ENCODE peak calls at places on chromosomes 7 and 10, in four cellular contexts. S is ovary, E is spleen, F is right lobe of liver. L is an unnamed sample.

GRCh38 chr7:139681812-139682135 is 96.0 kb downstream of the HIPK2 start:
- DNase-seq in E (no peak), S (no peak), F (no peak), L (no peak)

GRCh38 chr7:47539398-47540052 is 42.4 kb downstream of the TNS3 start:
- DNase-seq in F (no peak), S (no peak), E (peak; percentile 49), L (no peak)

GRCh38 chr7:124456286-124456685 is 309.3 kb downstream of the GPR37 start:
- DNase-seq in F (no peak), E (no peak), S (no peak), L (no peak)

GRCh38 chr7:44408596-44408995 is 81.9 kb downstream of the NUDCD3 start:
- DNase-seq in S (no peak), F (no peak), E (no peak), L (no peak)

GRCh38 chr7:75943864-75944263 is 28.9 kb downstream of the POR start:
- DNase-seq in E (no peak), S (no peak), F (no peak), L (no peak)

GRCh38 chr10:128147064-128147463 is 20.8 kb upstream of the MKI67 start:
- DNase-seq in E (no peak), F (no peak), S (no peak), L (no peak)

GRCh38 chr7:65800890-65801341 is 72.0 kb upstream of the VKORC1L1 start:
- DNase-seq in F (no peak), S (no peak), E (no peak), L (no peak)

GRCh38 chr10:95415631-95416031 is 124.8 kb upstream of the PDLIM1 start:
- DNase-seq in S (no peak), E (no peak), F (no peak), L (peak; percentile 67)

GRCh38 chr10:24513155-24513554 is 210.5 kb downstream of the ARHGAP21 start:
- DNase-seq in S (peak; percentile 24), F (no peak), E (no peak), L (no peak)

GRCh38 chr10:92291921-92292860 is 1.2 kb downstream of the MARCHF5 start:
- DNase-seq in E (peak; percentile 83), S (peak; percentile 62), F (peak; percentile 63), L (peak; percentile 54)

GRCh38 chr7:94375167-94375566 is 19.5 kb upstream of the COL1A2 start:
- DNase-seq in F (no peak), S (peak; percentile 81), E (no peak), L (no peak)

GRCh38 chr7:6558837-6559236 is 7.6 kb upstream of the GRID2IP start:
- DNase-seq in E (no peak), F (no peak), S (no peak), L (no peak)

GRCh38 chr10:22379059-22379458 is 33.8 kb downstream of the SPAG6 start:
- DNase-seq in E (no peak), F (no peak), S (no peak), L (no peak)

GRCh38 chr10:129901389-129902045 is 62.6 kb downstream of the EBF3 start:
- DNase-seq in E (no peak), S (no peak), F (no peak), L (peak; percentile 4)

GRCh38 chr10:107413971-107414370 is 249.5 kb upstream of the SORCS1 start:
- DNase-seq in F (no peak), S (no peak), E (no peak), L (no peak)

GRCh38 chr7:73436031-73436929 is 2.7 kb downstream of the FZD9 start:
- DNase-seq in E (no peak), F (no peak), S (no peak), L (no peak)

GRCh38 chr7:727104-727805 is at the start of gene PRKAR1B:
- DNase-seq in F (peak; percentile 60), S (no peak), E (peak; percentile 84), L (no peak)
- TF ChIP-seq POLR2A in F (no peak), S (no peak), E (no peak), L (no peak)

DNA sequence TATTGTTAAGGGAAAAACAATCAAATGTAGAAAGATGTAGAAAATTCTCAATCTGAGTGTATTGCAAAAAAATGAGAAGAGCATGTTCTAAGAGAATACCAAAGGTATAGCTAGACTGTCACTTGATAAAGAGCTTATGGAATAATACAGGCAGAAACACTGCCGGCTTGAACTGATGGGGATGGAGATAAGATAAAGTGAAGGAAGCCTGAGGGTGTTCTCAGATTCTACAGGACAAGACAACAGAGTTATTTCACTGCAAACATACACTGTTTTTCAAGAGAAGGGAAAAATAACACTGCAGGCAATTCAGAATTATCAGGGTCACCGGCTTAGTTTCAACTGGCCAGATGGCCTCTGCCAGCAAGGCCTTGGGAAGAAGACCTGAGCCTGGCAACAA is 80.0 kb downstream of the ZNF716 start:
- DNase-seq in E (no peak), F (no peak), S (no peak), L (no peak)
- H3K9me3 ChIP-seq in E (peaks cover 38% of the 10 kb centered on the region), F (no peaks in the 10 kb centered on the region), S (no peaks in the 10 kb centered on the region), L (peaks cover 11% of the 10 kb centered on the region)

DNA sequence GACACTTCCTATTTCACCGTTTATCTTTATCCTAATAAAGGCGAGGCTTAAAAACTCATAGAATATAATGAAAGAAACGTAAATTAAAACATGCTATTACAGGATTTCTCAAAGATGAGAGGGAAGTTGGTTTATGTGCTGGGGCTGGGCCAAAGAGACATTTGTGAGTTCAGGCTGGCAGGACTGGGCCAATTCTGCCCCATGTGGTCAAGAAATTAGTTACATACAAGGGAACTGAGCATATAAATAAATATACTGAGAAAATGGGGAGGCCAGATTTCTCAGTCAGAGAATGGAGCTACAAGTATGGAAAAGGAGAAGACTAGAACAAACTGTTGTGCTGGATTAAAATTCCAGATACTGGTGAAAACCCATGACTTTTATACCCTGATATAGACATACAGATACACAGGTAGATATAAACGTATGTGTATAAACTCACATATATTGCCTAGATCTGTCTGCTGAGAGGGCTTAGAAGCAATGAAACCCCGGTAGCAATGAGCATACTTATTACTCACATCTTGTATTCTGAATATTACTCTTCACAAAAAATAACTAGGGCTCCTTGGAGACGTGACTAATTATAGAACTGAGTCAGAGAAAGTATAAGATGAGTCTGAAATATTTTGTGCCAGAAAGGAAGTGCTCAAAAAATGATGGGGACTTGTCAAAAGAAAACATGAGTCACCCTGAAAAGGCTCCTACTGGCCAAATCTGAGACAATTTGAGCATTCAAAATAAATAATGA is 155.7 kb upstream of the FGFR2 start:
- DNase-seq in S (no peak), F (no peak), E (no peak), L (no peak)
- TF ChIP-seq CTCF in S (no peak), F (peak; percentile 23), E (no peak), L (peak; percentile 25)

DNA sequence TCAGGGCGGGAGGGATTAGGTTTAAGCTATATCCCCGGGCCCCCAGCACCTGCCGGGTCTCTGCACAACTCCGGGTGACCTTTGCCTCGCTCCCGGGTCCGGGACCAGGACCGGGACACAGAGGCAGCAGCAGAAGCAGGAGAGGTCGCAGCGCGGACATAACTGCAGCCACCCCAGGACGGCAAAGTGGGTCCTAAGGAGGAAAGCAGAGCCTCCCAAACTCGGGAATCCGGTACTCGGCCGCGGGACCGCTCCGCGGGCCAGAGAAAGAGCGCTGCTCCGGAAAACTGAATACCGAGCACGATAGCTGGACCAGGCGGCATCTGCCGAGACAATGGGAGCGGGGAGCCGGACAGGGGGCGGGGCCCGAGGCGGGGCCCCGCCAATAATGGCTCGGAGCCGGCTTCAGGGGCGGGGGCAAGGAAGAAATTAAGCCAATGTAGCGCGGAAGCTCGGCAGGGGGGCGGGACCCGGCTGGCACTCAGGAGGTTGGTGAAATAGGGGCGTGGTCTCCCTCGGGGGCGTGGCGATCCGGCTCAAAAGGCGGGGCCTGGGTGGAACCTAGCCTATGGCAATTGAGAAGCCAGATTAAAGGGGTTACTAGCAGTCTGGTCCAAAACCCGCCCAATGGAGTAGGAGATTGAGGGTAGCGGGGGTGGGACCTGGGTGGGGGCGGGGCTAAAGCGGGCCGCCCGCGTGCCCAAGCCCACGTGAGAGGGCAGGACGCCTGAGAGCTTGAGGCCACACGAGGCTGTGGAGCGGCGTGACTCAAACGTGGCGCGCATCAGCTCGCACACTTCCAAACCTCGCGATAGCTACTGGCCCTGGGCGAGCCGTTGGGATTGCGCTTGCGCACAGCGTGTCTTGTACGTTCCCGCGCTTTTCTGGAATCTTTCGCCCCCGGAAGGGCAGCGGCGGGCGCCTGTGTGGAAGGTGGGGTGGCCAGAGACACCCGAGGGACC is at the start of the genes GPC2 and STAG3:
- DNase-seq in S (peak; percentile 95), E (peak; percentile 97), F (peak; percentile 93), L (peak; percentile 98)
- TF ChIP-seq POLR2A in S (no peak), E (no peak), F (no peak), L (no peak)

DNA sequence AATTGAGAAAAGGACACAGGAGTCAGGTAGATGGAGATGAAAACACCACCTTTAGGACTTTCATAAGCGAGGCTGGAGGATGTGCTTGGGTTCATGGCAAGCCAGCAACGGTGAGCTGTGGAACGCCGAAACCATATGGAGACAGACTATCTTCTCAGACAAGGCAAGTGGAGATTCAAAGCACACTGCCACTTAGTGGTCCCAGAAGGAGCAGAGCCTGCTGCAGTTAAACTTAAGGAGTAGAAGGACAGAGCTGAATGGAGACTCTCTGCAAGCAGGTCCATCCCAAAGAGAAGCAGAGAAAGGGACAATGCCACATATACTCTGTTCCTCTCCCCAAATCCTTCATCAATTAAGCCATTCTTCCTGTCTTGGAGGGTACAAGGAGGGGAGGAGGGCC is 236.3 kb upstream of the HABP2 start:
- DNase-seq in E (no peak), F (no peak), S (no peak), L (no peak)
- H3K9me3 ChIP-seq in E (no peaks in the 10 kb centered on the region), F (no peaks in the 10 kb centered on the region), S (peaks cover 4% of the 10 kb centered on the region), L (no peaks in the 10 kb centered on the region)

DNA sequence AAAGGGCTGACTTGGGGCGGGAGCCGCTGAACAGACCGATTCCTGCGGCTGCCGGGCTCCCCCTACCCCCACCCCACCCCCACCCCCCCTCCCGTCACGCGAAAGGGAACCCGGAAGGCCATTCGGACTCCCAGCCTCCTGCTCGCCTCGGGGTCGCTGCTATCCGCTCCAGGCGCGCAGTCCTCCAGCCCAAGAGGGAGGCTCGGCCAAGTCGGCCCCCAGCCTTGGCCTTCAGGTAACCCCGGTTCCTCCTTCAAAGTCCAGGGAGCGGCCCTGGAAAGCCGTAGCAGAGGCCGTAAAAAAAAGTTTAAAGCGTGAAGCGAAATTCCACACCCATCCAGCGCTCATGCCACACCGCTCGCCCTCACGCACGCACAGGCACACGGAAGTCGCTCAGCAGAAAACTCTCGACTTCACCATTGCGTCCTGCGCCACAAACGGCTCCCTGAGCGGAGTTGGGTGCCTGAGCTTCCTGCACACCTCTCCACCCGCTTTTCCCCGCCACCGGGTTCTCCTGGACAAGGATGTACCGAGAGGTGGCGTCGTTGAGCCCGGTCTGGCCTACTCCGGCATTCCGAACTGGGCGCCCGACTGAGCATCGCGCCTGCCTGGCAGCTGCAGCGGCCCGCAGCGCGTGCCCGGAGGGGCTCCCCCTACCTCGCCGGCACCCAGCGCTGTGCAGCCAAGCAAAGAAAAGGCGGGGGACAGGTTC is 1.4 kb downstream of the SORCS3 start:
- DNase-seq in S (peak; percentile 31), E (no peak), F (no peak), L (peak; percentile 51)
- TF ChIP-seq CTCF in S (peak; percentile 31), E (no peak), F (no peak), L (peak; percentile 26)

GRCh38 chr7:77536413-77537135 is 521 bp upstream of the PTPN12 start:
- DNase-seq in S (peak; percentile 97), F (peak; percentile 99), E (peak; percentile 100), L (peak; percentile 99)

GRCh38 chr7:77538908-77539212 is 1.8 kb downstream of the PTPN12 start:
- DNase-seq in F (no peak), S (no peak), E (no peak), L (no peak)

GRCh38 chr7:77538186-77538907 is 1.3 kb downstream of the PTPN12 start:
- DNase-seq in S (peak; percentile 92), E (peak; percentile 83), F (peak; percentile 86), L (peak; percentile 87)

GRCh38 chr7:77537136-77537594 is at the start of gene PTPN12:
- DNase-seq in E (no peak), F (peak; percentile 77), S (peak; percentile 77), L (no peak)

GRCh38 chr7:77537595-77538185 is 595 bp downstream of the PTPN12 start:
- DNase-seq in F (peak; percentile 58), E (peak; percentile 92), S (peak; percentile 48), L (peak; percentile 54)
- TF ChIP-seq POLR2A in F (peak; percentile 24), E (no peak), S (no peak), L (no peak)